ENCODE peak calls at places on chromosome 1, in five cellular contexts. B is A549, I is K562, O is H1, W is GM12878. E is an unnamed sample.

GRCh38 chr1:94247146-94248094 is 10.0 kb upstream of the ARHGAP29 start:
- DNase-seq in W (no peak), B (peak), O (peak), I (peak), E (peak)

GRCh38 chr1:17950728-17951127 is 156.9 kb upstream of the IGSF21 start:
- DNase-seq in W (no peak), O (no peak), B (no peak), I (no peak), E (no peak)

GRCh38 chr1:207752456-207753132 is 740 bp downstream of the CD46 start:
- DNase-seq in W (no peak), O (peak), I (peak), B (no peak), E (peak)

GRCh38 chr1:196277860-196278259 is 330.4 kb downstream of the KCNT2 start:
- DNase-seq in B (no peak), I (no peak), O (no peak), W (no peak), E (no peak)

GRCh38 chr1:170010443-170010842 is 64.1 kb downstream of the KIFAP3 start:
- DNase-seq in B (no peak), I (peak), W (no peak), O (no peak), E (peak)

GRCh38 chr1:159935305-159935704 is 10.0 kb upstream of the TAGLN2 start:
- DNase-seq in B (no peak), I (no peak), O (no peak), W (no peak), E (no peak)

GRCh38 chr1:41883507-41883906 is 35.2 kb downstream of the HIVEP3 start:
- DNase-seq in B (no peak), O (no peak), W (no peak), I (no peak), E (no peak)

GRCh38 chr1:5740865-5741860 is 251.1 kb downstream of the NPHP4 start:
- DNase-seq in W (no peak), B (no peak), O (peak), I (no peak), E (no peak)

GRCh38 chr1:58885998-58886397 is 102.2 kb upstream of the JUN start:
- DNase-seq in O (no peak), W (no peak), I (no peak), B (no peak), E (no peak)

GRCh38 chr1:101004061-101004460 is 21.5 kb downstream of the DPH5 start:
- DNase-seq in I (no peak), W (no peak), O (no peak), B (no peak), E (peak)

GRCh38 chr1:202086579-202087350 is 36.0 kb upstream of the GPR37L1 start:
- DNase-seq in W (no peak), B (no peak), I (no peak), O (no peak), E (no peak)

GRCh38 chr1:202088216-202088615 is 34.5 kb upstream of the GPR37L1 start:
- DNase-seq in B (no peak), I (no peak), W (no peak), O (no peak), E (no peak)

GRCh38 chr1:202081992-202082391 is 40.7 kb upstream of the GPR37L1 start:
- DNase-seq in W (no peak), I (peak), B (no peak), O (no peak), E (no peak)

GRCh38 chr1:202084791-202085681 is 37.7 kb upstream of the GPR37L1 start:
- DNase-seq in I (no peak), B (no peak), W (no peak), O (peak), E (peak)

DNA sequence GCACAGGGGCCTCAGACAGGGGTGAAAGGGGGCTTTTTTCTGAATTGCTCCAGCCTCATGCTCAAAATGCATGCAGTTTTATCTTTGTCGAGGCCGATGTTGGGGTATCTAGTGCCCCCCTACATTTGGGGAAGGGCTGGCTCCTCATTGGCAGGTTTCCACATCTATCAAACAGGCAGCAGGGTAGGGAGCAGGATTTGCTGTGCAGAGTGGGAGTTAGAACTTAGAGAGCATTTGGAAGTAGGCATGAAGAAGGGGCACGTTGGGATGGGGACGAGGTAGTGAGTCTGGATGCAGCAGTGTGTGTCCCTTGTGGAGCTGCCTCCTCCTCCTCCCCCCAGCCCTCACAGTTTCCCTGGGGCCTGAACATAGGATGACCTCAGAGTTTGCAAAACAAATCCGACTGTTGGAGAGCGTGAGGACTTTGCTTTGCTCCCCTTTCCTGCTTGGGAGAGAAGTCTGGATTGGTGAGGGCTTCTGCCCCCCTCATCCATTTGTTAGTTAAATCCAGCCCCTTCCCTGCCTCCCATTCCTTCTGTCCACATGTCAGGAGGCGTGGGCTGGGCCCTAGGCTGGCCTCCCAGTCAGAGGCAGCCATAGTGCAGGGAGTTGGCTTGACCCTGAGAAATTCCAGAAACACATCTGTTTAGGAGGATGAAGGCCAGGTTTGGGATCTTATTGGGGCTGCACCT is 36.9 kb upstream of the GPR37L1 start:
- DNase-seq in B (no peak), W (no peak), O (peak), I (no peak), E (peak)
- TF ChIP-seq HDAC2 in B (no peak), W (no peak), O (no peak), I (no peak), E (no peak)

DNA sequence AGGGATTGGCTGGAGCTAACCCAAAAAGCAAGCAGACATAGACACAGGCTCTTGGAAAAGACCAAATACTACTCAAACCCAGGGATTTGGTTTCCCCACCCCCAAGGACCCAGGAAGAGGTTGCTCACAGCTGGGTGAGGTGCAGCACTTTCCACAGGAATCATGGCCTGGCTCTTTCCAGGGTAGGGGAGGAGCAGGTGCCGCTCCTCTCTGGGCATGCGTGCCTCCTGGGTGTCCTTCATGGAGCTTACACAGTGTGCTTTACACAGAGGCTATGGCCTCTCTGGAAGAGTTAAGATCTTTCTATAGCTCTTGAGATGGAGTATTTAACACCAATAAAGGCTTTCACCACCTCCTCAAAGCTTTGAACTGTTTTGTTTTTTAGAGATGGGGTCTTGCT is 88.3 kb downstream of the CD58 start:
- DNase-seq in I (no peak), O (no peak), W (no peak), B (no peak), E (no peak)
- TF ChIP-seq HDAC2 in I (no peak), O (no peak), W (no peak), B (no peak), E (no peak)

GRCh38 chr1:24382165-24382577 is 31.4 kb downstream of the STPG1 start:
- DNase-seq in W (no peak), B (no peak), I (no peak), O (peak), E (no peak)
- TF ChIP-seq HDAC2 in W (no peak), B (no peak), I (no peak), O (no peak), E (no peak)

GRCh38 chr1:222138095-222138494 is 396.2 kb upstream of the DUSP10 start:
- DNase-seq in B (no peak), I (no peak), O (no peak), W (no peak), E (no peak)

GRCh38 chr1:222140206-222140605 is 398.3 kb upstream of the DUSP10 start:
- DNase-seq in W (no peak), I (no peak), B (no peak), O (no peak), E (no peak)

GRCh38 chr1:222136869-222137268 is 395.0 kb upstream of the DUSP10 start:
- DNase-seq in I (no peak), W (no peak), B (no peak), O (no peak), E (no peak)
- TF ChIP-seq HDAC2 in I (no peak), W (no peak), B (no peak), O (no peak), E (no peak)

GRCh38 chr1:19647643-19648042 is 3.5 kb downstream of the NBL1 start:
- DNase-seq in B (no peak), W (no peak), O (no peak), I (no peak), E (no peak)

GRCh38 chr1:19645544-19646252 is 1.6 kb downstream of the NBL1 start:
- DNase-seq in O (peak), W (no peak), I (no peak), B (no peak), E (no peak)

GRCh38 chr1:19646771-19647319 is 2.7 kb downstream of the NBL1 start:
- DNase-seq in I (no peak), W (no peak), B (no peak), O (no peak), E (no peak)

GRCh38 chr1:19644761-19645543 is 841 bp downstream of the NBL1 start:
- DNase-seq in B (no peak), W (no peak), O (peak), I (no peak), E (no peak)

GRCh38 chr1:19646366-19646765 is 2.3 kb downstream of the NBL1 start:
- DNase-seq in W (no peak), B (no peak), O (no peak), I (no peak), E (no peak)
- TF ChIP-seq HDAC2 in W (no peak), B (no peak), O (no peak), I (no peak), E (no peak)

GRCh38 chr1:115545791-115546733 is 95.7 kb upstream of the VANGL1 start:
- DNase-seq in W (no peak), B (peak), I (peak), O (peak), E (peak)
- TF ChIP-seq HDAC2 in W (no peak), B (no peak), I (no peak), O (no peak), E (no peak)

DNA sequence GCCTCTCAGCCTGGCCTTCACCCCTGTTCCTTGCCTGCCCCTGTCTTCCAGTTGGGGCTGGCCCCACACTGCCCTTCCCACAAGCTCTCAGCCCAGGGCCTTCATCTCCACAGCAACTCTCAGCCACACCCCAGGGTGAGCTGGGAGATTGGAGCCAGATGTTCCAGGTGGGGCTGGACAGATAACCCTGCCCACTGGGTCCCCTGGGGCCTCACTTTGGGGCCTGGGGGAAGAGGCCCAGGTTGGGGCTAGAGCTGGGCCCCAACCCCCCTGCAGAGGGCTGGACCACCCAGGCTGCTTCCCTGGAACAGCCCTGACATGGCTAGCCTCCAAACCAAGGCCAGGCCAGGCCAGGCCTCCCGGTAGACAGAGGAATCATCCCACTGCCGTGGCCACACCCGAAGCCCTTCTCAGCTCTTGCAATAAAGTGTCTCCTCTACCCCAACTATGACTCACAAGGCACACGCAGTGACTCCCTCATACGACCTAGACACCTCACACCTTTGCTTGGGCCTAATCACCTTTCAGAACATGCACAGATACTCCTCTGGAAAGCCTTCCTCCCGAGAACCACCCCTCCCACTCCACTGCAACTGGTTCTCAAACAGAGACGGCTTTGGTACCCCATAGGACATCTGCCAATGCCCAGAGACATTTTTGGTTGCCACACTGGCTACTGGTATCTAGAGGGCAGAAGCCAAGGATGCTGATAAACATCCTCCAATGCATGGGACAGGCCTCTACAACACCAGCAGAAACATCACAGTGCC is 22.2 kb downstream of the SLC2A1 start:
- DNase-seq in B (no peak), I (peak), O (no peak), W (no peak), E (no peak)
- TF ChIP-seq HDAC2 in B (no peak), I (peak), O (no peak), W (no peak), E (no peak)

DNA sequence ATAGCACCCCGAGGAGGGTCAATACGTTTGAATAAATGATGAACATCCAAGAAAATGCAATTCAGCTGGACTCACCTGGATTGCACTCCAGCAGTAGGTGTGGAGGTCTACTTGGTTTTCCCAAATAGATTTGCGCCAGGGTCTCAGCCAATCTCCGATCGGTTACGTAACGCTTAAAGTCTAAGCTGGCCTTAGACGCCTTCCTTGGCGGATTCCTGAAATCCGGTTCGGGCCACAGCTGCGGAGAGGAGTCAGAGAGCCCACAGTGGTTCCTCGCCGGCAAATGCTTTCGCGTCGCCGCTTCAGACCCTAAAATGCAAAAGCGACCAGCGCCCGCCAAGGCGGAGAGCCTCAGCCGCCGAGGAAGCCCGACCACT is 322 bp downstream of the TFB2M start:
- DNase-seq in B (no peak), O (no peak), W (no peak), I (no peak), E (peak)
- TF ChIP-seq HDAC2 in B (no peak), O (no peak), W (no peak), I (no peak), E (no peak)

GRCh38 chr1:99218999-99219398 is 45.3 kb upstream of the PLPPR4 start:
- DNase-seq in W (peak), I (no peak), B (no peak), O (no peak), E (no peak)
- TF ChIP-seq HDAC2 in W (no peak), I (no peak), B (no peak), O (no peak), E (no peak)

GRCh38 chr1:1022322-1023090 is 2.6 kb downstream of the AGRN start:
- DNase-seq in O (no peak), W (no peak), B (no peak), I (no peak), E (no peak)

GRCh38 chr1:1020415-1021009 is 592 bp downstream of the AGRN start:
- DNase-seq in O (no peak), I (peak), B (no peak), W (no peak), E (no peak)

GRCh38 chr1:1023700-1024099 is 3.8 kb downstream of the AGRN start:
- DNase-seq in I (no peak), B (no peak), W (no peak), O (no peak), E (no peak)

GRCh38 chr1:1021010-1021845 is 1.3 kb downstream of the AGRN start:
- DNase-seq in B (no peak), W (no peak), O (no peak), I (peak), E (no peak)

DNA sequence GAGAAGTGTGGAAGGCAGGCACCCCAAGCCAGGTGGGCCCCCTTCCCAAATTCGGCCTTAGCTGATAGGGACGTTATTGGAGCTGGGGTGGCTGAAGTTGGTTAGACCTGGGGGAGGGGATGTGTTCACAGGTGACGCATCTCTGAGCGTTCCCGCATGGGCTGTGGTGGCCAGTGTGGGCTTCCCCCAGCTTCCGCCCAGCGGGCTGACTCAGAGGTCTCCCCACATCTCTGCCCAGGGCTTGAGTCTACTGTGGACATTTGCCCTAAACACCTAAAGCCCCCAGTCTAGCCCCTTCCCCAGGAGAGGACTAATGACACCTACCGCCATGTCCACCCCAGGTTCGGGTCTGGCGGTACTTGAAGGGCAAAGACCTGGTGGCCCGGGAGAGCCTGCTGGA is 1.9 kb downstream of the AGRN start:
- DNase-seq in B (no peak), O (no peak), I (no peak), W (no peak), E (no peak)
- TF ChIP-seq HDAC2 in B (no peak), O (no peak), I (no peak), W (no peak), E (no peak)